ENCODE peak calls at places on chromosomes 13 and 19, in eight cellular contexts. T is CD8-positive, alpha-beta T cell; G is suprapubic skin; D is upper lobe of right lung; B is bronchial epithelial cell; V is H7; P is cardiac fibroblast; J is GM12864. H is an unnamed sample.

GRCh38 chr19:40217027-40217810 is 965 bp downstream of the TTC9B start:
- DNase-seq in T (no peak), G (no peak), D (peak), B (peak), V (peak), P (no peak), J (no peak), H (peak)

GRCh38 chr19:7366701-7367420 is 18.1 kb downstream of the ARHGEF18 start:
- DNase-seq in T (no peak), G (no peak), D (no peak), B (peak), V (peak), P (peak), J (no peak), H (no peak)

GRCh38 chr19:55473613-55474012 is 2.8 kb upstream of the ZNF628 start:
- DNase-seq in T (no peak), G (no peak), D (no peak), B (no peak), V (peak), P (no peak), J (no peak), H (no peak)

GRCh38 chr13:55571237-55571867 is 1569.4 kb upstream of the PRR20A start:
- DNase-seq in T (no peak), G (no peak), D (no peak), B (no peak), V (no peak), P (no peak), J (no peak), H (peak)

GRCh38 chr13:110820311-110820710 is 94.6 kb downstream of the ANKRD10 start:
- DNase-seq in T (no peak), G (no peak), D (no peak), B (no peak), V (peak), P (no peak), J (no peak), H (no peak)

GRCh38 chr13:74134777-74135305 is 637 bp upstream of the KLF12 start:
- DNase-seq in T (peak), G (peak), D (peak), B (peak), V (peak), P (peak), J (no peak), H (no peak)

GRCh38 chr19:29311391-29311790 is 98.4 kb upstream of the UQCRFS1 start:
- DNase-seq in T (no peak), G (no peak), D (no peak), B (no peak), V (peak), P (no peak), J (no peak), H (peak)

GRCh38 chr13:33261426-33262068 is 24.0 kb downstream of the STARD13 start:
- DNase-seq in T (no peak), G (no peak), D (no peak), B (no peak), V (no peak), P (no peak), J (no peak), H (no peak)

GRCh38 chr13:104140557-104140956 is 1074.3 kb upstream of the SLC10A2 start:
- DNase-seq in T (no peak), G (no peak), D (no peak), B (peak), V (no peak), P (no peak), J (no peak), H (no peak)

GRCh38 chr13:23488442-23488841 is 54.9 kb upstream of the SACS start:
- DNase-seq in T (no peak), G (no peak), D (no peak), B (no peak), V (no peak), P (peak), J (no peak), H (no peak)

GRCh38 chr19:16283103-16283469 is 41.5 kb upstream of the KLF2 start:
- DNase-seq in T (no peak), G (no peak), D (no peak), B (no peak), V (no peak), P (no peak), J (no peak), H (no peak)

GRCh38 chr13:41827507-41828213 is 133.2 kb downstream of the VWA8 start:
- DNase-seq in T (no peak), G (no peak), D (no peak), B (peak), V (no peak), P (peak), J (no peak), H (no peak)

GRCh38 chr13:106274551-106275208 is 260.8 kb downstream of the EFNB2 start:
- DNase-seq in T (no peak), G (no peak), D (no peak), B (peak), V (no peak), P (no peak), J (no peak), H (no peak)

GRCh38 chr19:3618144-3618810 is 8.3 kb downstream of the CACTIN start:
- DNase-seq in T (no peak), G (no peak), D (peak), B (no peak), V (peak), P (peak), J (no peak), H (peak)

GRCh38 chr19:52961981-52962380 is 700 bp downstream of the ZNF816 start:
- DNase-seq in T (no peak), G (no peak), D (no peak), B (no peak), V (peak), P (no peak), J (no peak), H (no peak)

GRCh38 chr13:46982856-46983582 is 86.2 kb upstream of the HTR2A start:
- DNase-seq in T (no peak), G (no peak), D (no peak), B (no peak), V (no peak), P (no peak), J (peak), H (no peak)

GRCh38 chr13:27573265-27573664 is 47.1 kb downstream of the LNX2 start:
- DNase-seq in T (no peak), G (no peak), D (no peak), B (peak), V (no peak), P (peak), J (no peak), H (no peak)

GRCh38 chr13:34156841-34157365 is 339.0 kb downstream of the RFC3 start:
- DNase-seq in T (no peak), G (peak), D (peak), B (peak), V (no peak), P (peak), J (peak), H (peak)

GRCh38 chr13:95146486-95146885 is 154.8 kb downstream of the ABCC4 start:
- DNase-seq in T (no peak), G (no peak), D (no peak), B (no peak), V (no peak), P (no peak), J (no peak), H (no peak)

GRCh38 chr13:114067886-114068722 is 64.3 kb downstream of the RASA3 start:
- DNase-seq in T (no peak), G (peak), D (peak), B (no peak), V (no peak), P (no peak), J (peak), H (no peak)

GRCh38 chr19:39110263-39110967 is 15.2 kb upstream of the PAK4 start:
- DNase-seq in T (peak), G (peak), D (peak), B (peak), V (peak), P (peak), J (no peak), H (peak)

GRCh38 chr13:96899946-96900345 is 94.3 kb downstream of the OXGR1 start:
- DNase-seq in T (no peak), G (no peak), D (no peak), B (no peak), V (no peak), P (no peak), J (no peak), H (no peak)

GRCh38 chr19:45103200-45103624 is 10.2 kb downstream of the PPP1R37 start:
- DNase-seq in T (no peak), G (no peak), D (no peak), B (no peak), V (peak), P (peak), J (no peak), H (peak)

GRCh38 chr13:112103971-112104872 is 37.3 kb downstream of the SOX1 start:
- DNase-seq in T (no peak), G (no peak), D (no peak), B (no peak), V (peak), P (no peak), J (no peak), H (peak)

GRCh38 chr13:112103260-112103843 is 36.4 kb downstream of the SOX1 start:
- DNase-seq in T (no peak), G (no peak), D (no peak), B (no peak), V (peak), P (no peak), J (no peak), H (peak)

GRCh38 chr13:112105244-112105681 is 38.3 kb downstream of the SOX1 start:
- DNase-seq in T (no peak), G (no peak), D (no peak), B (no peak), V (peak), P (no peak), J (no peak), H (peak)

GRCh38 chr13:112105884-112106283 is 38.9 kb downstream of the SOX1 start:
- DNase-seq in T (no peak), G (no peak), D (no peak), B (no peak), V (peak), P (no peak), J (no peak), H (peak)

DNA sequence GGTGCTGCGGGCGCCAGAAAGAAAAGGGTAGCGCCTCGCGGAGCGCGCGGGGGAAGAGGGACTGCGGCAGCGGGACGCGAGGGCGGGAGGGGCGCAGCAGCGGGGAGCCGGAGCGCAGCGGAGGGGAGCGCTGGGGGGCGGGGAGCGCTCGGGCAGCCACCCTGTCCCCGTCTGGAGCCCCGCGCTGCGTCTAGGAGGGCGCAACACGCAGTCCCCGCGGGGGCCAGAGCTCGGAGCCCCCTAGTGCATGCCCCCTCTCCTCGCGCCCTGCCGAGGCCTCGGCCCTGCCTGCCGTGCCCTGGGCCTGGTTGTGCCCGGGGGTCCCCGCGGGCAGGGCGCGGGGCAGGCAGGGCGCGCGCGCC is 37.9 kb downstream of the SOX1 start:
- DNase-seq in T (no peak), G (no peak), D (no peak), B (no peak), V (peak), P (no peak), J (no peak), H (no peak)
- H3K4me3 ChIP-seq in T (no peak), G (no peak), D (no peak), B (no peak), V (peak), P (no peak), J (no peak), H (peak)

DNA sequence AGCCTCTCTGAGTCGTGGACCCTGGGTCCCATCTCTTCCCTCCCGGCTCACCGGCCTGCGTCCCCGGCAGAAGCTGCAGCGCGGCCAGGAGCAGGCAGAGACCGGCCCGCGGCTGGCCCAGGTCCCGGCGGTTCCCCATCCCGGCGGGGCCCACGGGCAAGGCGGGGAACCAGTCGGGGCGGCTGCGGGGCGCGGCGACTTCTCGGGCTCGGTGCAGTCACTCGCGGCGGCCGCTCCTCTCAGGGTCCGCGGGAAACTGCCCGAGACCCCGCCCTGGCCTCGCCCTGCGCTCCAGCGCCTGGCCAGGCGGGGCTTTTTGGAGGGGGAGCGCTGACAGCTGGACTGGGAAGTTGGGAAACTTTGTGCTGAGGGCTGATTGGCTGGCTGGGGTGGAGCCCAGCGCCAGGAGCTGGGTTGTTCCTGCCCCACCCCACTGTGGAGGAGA is at the start of gene COL5A3:
- DNase-seq in T (no peak), G (peak), D (peak), B (peak), V (peak), P (peak), J (no peak), H (peak)
- H3K4me3 ChIP-seq in T (no peak), G (peak), D (peak), B (peak), V (peak), P (peak), J (no peak), H (no peak)

GRCh38 chr13:39329182-39329639 is 273.8 kb downstream of the LHFPL6 start:
- DNase-seq in T (no peak), G (no peak), D (no peak), B (no peak), V (peak), P (peak), J (no peak), H (peak)
- H3K4me3 ChIP-seq in T (no peak), G (no peak), D (no peak), B (no peak), V (no peak), P (no peak), J (no peak), H (no peak)

DNA sequence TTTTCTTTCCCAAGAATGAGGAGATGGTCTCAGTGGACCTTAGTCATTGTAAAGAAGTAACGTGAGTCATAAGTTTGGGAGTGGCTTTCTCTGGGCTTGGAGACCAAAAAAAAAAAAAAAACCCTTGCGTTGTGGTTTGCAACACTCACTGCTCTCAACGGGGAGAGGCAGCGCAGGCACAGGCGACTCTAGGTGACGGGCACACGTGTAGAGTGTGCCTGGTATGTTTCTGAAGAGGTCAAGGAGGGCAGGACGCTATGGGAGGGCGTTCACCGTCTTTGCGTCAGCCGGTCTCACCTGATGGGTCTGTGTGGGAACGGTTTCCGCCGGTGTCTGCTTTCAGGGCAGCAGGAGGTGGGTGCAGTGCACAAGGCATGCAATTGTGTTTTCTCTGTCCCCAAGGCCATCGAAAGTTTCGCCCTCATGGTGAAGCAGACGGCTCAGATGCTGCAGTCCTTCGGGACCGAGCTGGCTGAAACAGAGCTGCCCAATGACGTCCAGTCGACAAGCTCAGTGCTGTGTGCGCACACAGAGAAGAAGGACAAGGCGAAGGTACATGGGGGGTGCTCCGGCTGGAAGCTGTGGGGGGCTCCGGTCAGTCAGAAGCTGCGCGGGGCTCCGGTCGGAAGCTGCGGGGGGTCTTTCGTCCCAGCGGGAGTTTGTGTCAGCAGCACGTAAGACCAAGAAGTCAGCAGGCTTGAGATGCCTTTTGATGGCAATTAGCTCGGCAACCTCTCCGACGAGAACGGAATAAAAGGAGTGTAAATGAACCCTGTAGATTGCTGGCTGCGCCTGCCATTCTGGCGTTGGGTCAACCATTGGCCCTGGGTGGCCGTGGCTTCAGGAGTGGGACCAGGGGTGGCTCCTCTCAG is 40.8 kb upstream of the F7 start:
- DNase-seq in T (no peak), G (no peak), D (no peak), B (peak), V (no peak), P (peak), J (no peak), H (no peak)
- H3K4me3 ChIP-seq in T (no peak), G (no peak), D (no peak), B (no peak), V (no peak), P (no peak), J (no peak), H (no peak)

DNA sequence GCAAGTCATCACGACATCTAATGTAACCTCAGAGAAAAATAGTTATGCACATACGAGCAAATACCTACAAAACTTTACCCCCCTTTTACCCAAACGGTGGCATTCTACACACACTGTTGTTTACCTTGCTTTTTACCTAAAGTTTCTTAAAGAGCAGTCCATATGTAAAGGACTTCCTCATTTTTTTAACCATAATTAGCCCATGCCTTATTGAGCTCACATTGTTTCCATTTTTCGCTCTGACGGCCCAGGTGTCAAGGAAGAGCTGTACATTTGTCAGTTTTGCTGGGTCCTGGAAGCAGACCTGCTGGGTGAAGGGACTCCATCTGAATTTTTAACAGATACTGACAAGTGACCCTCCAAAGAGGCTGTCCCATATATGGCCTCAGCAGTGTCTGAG is 89.4 kb downstream of the STK24 start:
- DNase-seq in T (no peak), G (no peak), D (no peak), B (no peak), V (no peak), P (no peak), J (no peak), H (peak)
- H3K4me3 ChIP-seq in T (no peak), G (no peak), D (no peak), B (no peak), V (no peak), P (no peak), J (no peak), H (no peak)

GRCh38 chr19:17289489-17289888 is 7.8 kb downstream of the ANKLE1 start:
- DNase-seq in T (no peak), G (no peak), D (peak), B (peak), V (peak), P (peak), J (peak), H (peak)
- H3K4me3 ChIP-seq in T (no peak), G (no peak), D (no peak), B (no peak), V (no peak), P (peak), J (no peak), H (no peak)

DNA sequence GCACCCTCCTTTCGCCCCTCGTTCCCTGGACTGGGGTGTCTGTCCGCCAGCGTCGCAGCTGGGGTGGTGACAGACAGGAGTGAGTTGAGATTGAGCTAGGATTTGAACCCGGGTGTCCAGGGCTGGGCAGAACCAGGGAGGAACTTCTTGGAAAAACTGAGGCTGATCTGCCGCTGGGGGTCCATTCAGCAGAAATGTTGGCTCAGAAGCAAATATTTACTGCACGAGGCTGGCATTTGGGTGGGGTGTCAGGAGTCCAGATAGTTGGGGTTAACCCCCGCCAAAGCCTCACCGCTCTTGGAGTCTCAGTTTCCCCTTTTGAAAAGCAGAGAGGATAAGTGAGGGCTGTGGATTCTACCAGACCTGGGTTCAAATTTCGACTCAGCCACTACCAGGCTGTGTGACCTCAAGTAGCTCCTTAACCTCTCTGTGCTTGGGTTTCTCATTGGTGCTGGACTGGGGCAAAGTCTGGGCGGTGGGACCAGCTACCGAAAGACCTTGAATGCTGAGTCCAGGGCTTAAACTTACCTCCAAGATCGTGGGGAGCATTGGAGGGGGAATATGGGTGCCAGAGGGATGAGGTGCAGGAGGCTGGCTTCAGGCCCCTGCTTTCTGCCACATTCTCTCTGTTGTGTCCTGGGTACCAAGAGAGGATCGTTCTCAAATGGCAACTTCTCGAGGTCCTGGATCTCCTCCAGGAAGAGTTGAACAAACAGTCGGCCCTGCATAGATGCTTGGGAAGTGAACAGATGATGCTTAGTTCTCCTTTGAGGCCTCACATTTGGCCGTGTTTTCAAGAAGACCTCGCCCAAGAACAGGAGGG is 21.1 kb downstream of the MAST3 start:
- DNase-seq in T (no peak), G (no peak), D (no peak), B (no peak), V (peak), P (peak), J (no peak), H (no peak)
- H3K4me3 ChIP-seq in T (peak), G (peak), D (peak), B (peak), V (peak), P (peak), J (peak), H (peak)

H was measured in endodermal cell.